ENCODE peak calls at places on chromosomes 1 and 21, in five cellular contexts. J is RWPE1, C is brain microvascular endothelial cell, P is stomach, V is Peyer's patch. R is an unnamed sample.
A peak's percentile ranks its signal among the peaks of the same experiment; 100 is the strongest.

GRCh38 chr1:206705744-206706297 is 21.1 kb downstream of the MAPKAPK2 start:
- DNase-seq in C (no peak), V (no peak), P (no peak), J (no peak), R (no peak)

GRCh38 chr1:212158912-212159796 is 123.6 kb downstream of the DTL start:
- DNase-seq in P (peak; percentile 64), C (no peak), V (peak; percentile 54), J (no peak), R (no peak)

GRCh38 chr1:6221210-6221784 is 14.5 kb downstream of the ICMT start:
- DNase-seq in P (no peak), J (no peak), C (no peak), V (no peak), R (no peak)

GRCh38 chr1:150134537-150134936 is 15.2 kb upstream of the PLEKHO1 start:
- DNase-seq in V (no peak), P (no peak), C (no peak), J (no peak), R (no peak)

GRCh38 chr1:197967066-197967465 is 49.9 kb downstream of the LHX9 start:
- DNase-seq in J (no peak), P (no peak), V (no peak), C (no peak), R (no peak)

GRCh38 chr1:65264197-65264929 is 45.0 kb upstream of the DNAJC6 start:
- DNase-seq in V (no peak), J (no peak), C (peak; percentile 71), P (no peak), R (no peak)

GRCh38 chr1:107863342-107863741 is 101.6 kb downstream of the VAV3 start:
- DNase-seq in C (no peak), J (no peak), V (no peak), P (no peak), R (no peak)

GRCh38 chr1:189782280-189782679 is 695.4 kb downstream of the BRINP3 start:
- DNase-seq in P (no peak), V (no peak), J (no peak), C (no peak), R (no peak)

GRCh38 chr1:114103992-114104391 is 49.7 kb downstream of the SYT6 start:
- DNase-seq in P (no peak), J (no peak), C (no peak), V (no peak), R (no peak)

GRCh38 chr1:223109581-223110026 is 33.4 kb downstream of the TLR5 start:
- DNase-seq in J (no peak), C (no peak), P (peak; percentile 41), V (peak; percentile 75), R (no peak)

GRCh38 chr21:45940621-45941337 is 40.8 kb upstream of the COL6A1 start:
- DNase-seq in P (no peak), V (no peak), C (no peak), J (no peak), R (no peak)

GRCh38 chr1:233480198-233480597 is 133.7 kb upstream of the KCNK1 start:
- DNase-seq in P (no peak), C (no peak), V (no peak), J (no peak), R (no peak)

GRCh38 chr1:32971156-32971555 is 6.5 kb upstream of the RNF19B start:
- DNase-seq in P (no peak), J (no peak), C (no peak), V (no peak), R (no peak)

GRCh38 chr1:172167801-172168596 is 252.5 kb upstream of the C1orf105 start:
- DNase-seq in V (no peak), C (peak; percentile 42), J (no peak), P (no peak), R (no peak)

GRCh38 chr1:25711555-25712298 is 88.3 kb upstream of the SELENON start:
- DNase-seq in P (no peak), C (no peak), J (no peak), V (peak; percentile 72), R (peak; percentile 77)

GRCh38 chr1:87826639-87827345 is 498.1 kb downstream of the LMO4 start:
- DNase-seq in J (no peak), V (peak; percentile 67), P (no peak), C (peak; percentile 52), R (no peak)

GRCh38 chr1:150186789-150187559 is 37.3 kb downstream of the PLEKHO1 start:
- DNase-seq in P (no peak), C (peak; percentile 74), V (no peak), J (peak; percentile 37), R (no peak)

GRCh38 chr1:232519186-232519585 is 110.7 kb downstream of the SIPA1L2 start:
- DNase-seq in P (no peak), C (no peak), J (no peak), V (no peak), R (no peak)

GRCh38 chr1:46184920-46185658 is 8.8 kb upstream of the P3R3URF start:
- DNase-seq in P (no peak), J (no peak), C (no peak), V (no peak), R (no peak)

GRCh38 chr1:185681034-185681633 is 53.1 kb upstream of the HMCN1 start:
- DNase-seq in P (no peak), J (peak; percentile 52), C (peak; percentile 42), V (peak; percentile 50), R (no peak)

GRCh38 chr1:226964611-226965486 is 24.8 kb downstream of the COQ8A start:
- DNase-seq in C (no peak), J (no peak), V (no peak), P (no peak), R (no peak)

GRCh38 chr1:82388679-82389078 is 587.9 kb downstream of the ADGRL2 start:
- DNase-seq in P (no peak), J (peak; percentile 80), C (peak; percentile 61), V (no peak), R (no peak)

GRCh38 chr21:41681939-41682718 is 84.7 kb downstream of the RIPK4 start:
- DNase-seq in C (no peak), V (no peak), P (no peak), J (no peak), R (peak; percentile 61)

GRCh38 chr1:87963566-87963965 is 634.9 kb downstream of the LMO4 start:
- DNase-seq in J (peak; percentile 34), P (no peak), C (no peak), V (no peak), R (no peak)

GRCh38 chr1:108645479-108646184 is 15.3 kb downstream of the HENMT1 start:
- DNase-seq in C (no peak), V (no peak), P (no peak), J (no peak), R (no peak)

GRCh38 chr1:61139324-61140055 is 57.1 kb downstream of the NFIA start:
- DNase-seq in P (no peak), V (no peak), C (peak; percentile 61), J (peak; percentile 74), R (no peak)

GRCh38 chr21:25934771-25935224 is 200.0 kb downstream of the GABPA start:
- DNase-seq in V (peak; percentile 60), C (peak; percentile 90), J (peak; percentile 68), P (peak; percentile 75), R (peak; percentile 64)

GRCh38 chr21:39142972-39143371 is 40.3 kb downstream of the PSMG1 start:
- DNase-seq in J (no peak), C (no peak), V (no peak), P (no peak), R (no peak)

GRCh38 chr21:44564886-44565598 is 6.4 kb upstream of the KRTAP10-3 start:
- DNase-seq in J (no peak), C (no peak), P (no peak), V (no peak), R (no peak)

GRCh38 chr1:211951856-211952255 is 83.5 kb downstream of the INTS7 start:
- DNase-seq in V (peak; percentile 60), J (peak; percentile 85), C (peak; percentile 36), P (no peak), R (no peak)

GRCh38 chr1:186404454-186405051 is 28.9 kb downstream of the ODR4 start:
- DNase-seq in C (peak; percentile 58), V (no peak), P (no peak), J (peak; percentile 10), R (no peak)

DNA sequence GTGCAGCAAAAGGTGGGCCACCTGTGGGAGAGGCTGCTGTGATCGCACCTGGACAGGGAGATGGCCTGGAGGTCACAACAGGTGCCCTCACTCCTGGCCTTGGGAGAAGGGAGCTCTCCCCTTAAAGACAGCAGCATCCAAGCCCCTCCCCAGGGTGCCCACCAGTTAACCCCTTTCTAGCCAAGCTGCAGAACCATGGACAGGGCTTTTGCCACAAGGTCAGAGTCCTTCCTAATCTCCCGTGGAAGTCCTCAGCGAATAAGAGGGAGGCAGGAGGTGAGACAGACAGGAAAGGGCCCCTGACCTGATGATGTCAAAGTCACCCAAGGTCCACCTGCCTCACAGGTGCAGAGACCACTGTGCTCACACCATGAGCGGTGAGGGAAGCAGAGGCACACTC is 1.7 kb downstream of the CNTN2 start:
- DNase-seq in C (no peak), V (no peak), P (no peak), J (no peak), R (no peak)
- H3K27ac ChIP-seq in C (no peak overlapping the region), V (no peak overlapping the region), P (no peak overlapping the region), J (no peak overlapping the region), R (no peak overlapping the region)

DNA sequence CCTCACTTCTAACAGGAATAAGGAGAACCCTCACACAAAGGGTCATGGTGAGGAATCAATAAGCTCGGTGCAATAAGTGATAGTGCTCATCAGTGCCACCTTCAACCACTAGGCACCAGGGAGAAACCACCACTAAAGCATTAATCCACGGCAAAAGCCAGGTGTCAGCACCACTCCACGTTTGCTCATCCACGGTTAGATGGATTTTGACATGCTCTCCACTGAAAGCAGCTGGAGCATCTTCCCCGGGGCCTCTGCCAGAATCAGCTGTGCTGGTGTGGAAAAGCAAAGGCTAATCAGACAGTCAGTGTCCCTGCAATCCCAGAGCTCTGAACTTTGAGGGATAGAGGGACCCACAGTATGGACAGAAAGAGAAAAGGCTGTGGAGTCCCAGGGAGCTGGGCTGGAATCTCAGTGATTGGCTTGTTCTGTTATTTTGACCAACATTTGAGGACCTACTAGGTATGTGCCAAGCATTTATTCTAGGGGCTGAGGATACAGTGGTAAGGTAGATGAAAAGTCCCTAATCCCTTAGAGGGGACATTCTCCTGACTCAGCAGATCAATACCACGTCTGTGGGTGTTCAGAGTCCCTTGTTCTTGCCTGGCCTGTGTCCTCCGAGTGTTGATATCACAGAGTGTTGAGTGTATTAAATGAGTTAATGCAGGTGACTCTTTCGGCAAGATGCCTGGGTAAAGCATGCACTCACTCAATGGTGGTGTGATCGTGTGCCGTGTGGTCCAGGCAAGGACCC is 41.3 kb downstream of the FHAD1 start:
- DNase-seq in C (no peak), J (no peak), P (no peak), V (no peak), R (peak; percentile 40)
- TF ChIP-seq CTCF in C (peak; percentile 33), J (no peak), P (peak; percentile 11), V (no peak), R (no peak)

GRCh38 chr1:152901631-152902030 is 6.7 kb upstream of the IVL start:
- DNase-seq in P (no peak), C (no peak), J (no peak), V (no peak), R (no peak)
- H3K27ac ChIP-seq in P (no peak overlapping the region), C (no peak overlapping the region), J (no peak overlapping the region), V (no peak overlapping the region), R (no peak overlapping the region)

DNA sequence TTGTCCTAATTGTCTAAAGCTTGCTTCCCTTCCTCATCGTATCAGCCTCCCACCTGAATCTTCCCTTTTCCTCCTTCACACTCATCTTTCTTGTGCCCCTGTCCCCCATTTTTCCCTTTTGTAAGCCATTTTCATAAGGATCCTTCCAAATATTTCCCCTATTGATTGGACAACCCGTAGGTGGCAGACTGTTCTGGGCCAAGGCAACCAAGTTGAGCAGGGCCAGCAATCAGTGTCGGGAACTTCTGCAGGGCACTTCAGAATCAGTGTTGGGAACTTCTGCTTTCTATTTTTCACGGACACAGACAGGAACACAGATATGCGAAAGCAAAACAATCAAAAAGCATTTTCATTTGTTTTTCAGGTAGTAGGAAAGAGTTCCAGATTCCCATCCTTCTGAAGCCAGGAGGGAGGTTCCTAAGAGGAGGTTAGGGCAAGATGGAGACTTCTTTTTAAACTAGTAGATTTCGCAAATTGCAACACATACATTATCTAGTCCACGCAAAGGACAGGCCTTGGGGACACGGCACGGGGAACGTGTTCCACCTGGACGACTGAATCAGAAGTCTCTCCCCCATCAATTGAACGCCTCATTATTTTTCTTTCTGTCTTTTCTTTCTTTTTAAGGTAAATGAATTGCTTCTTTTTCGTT is 691 bp upstream of the MPZL1 start:
- DNase-seq in P (peak; percentile 52), J (peak; percentile 60), C (peak; percentile 36), V (peak; percentile 73), R (no peak)
- TF ChIP-seq CTCF in P (peak; percentile 47), J (peak; percentile 68), C (peak; percentile 72), V (no peak), R (peak; percentile 30)

R was measured in upper lobe of right lung.